ENCODE peak calls at places on chromosomes 7 and 10, in six cellular contexts. N is left cardiac atrium, V is psoas muscle, B is KG1, S is GM12865, D is B cell. Y is an unnamed sample.

GRCh38 chr7:113283861-113284260 is 165.5 kb upstream of the SMIM30 start:
- DNase-seq in D (no peak), B (no peak), N (no peak), V (no peak), S (no peak), Y (no peak)

GRCh38 chr10:70715853-70716795 is 43.8 kb downstream of the ADAMTS14 start:
- DNase-seq in V (no peak), S (no peak), D (no peak), N (no peak), B (no peak), Y (no peak)

GRCh38 chr7:77409739-77410545 is 6.2 kb downstream of the GSAP start:
- DNase-seq in V (no peak), N (no peak), S (no peak), B (no peak), D (no peak), Y (no peak)

GRCh38 chr7:133484135-133484534 is 231.3 kb downstream of the EXOC4 start:
- DNase-seq in B (no peak), D (no peak), V (no peak), N (no peak), S (no peak), Y (no peak)

GRCh38 chr10:6721964-6722615 is 142.0 kb upstream of the PRKCQ start:
- DNase-seq in B (no peak), N (no peak), S (no peak), D (no peak), V (no peak), Y (no peak)

GRCh38 chr7:8389898-8390642 is 43.3 kb upstream of the NXPH1 start:
- DNase-seq in N (no peak), V (peak; percentile 47), D (no peak), B (no peak), S (peak; percentile 23), Y (peak; percentile 81)

GRCh38 chr7:148503900-148504487 is 86.6 kb upstream of the C7orf33 start:
- DNase-seq in B (no peak), V (no peak), D (peak; percentile 54), N (no peak), S (peak; percentile 56), Y (no peak)

GRCh38 chr7:21030237-21030636 is 243.6 kb upstream of the SP8 start:
- DNase-seq in V (no peak), D (no peak), N (no peak), S (no peak), B (no peak), Y (no peak)

GRCh38 chr7:78055579-78055978 is 257.0 kb downstream of the PHTF2 start:
- DNase-seq in S (no peak), N (no peak), D (no peak), B (no peak), V (no peak), Y (no peak)

GRCh38 chr7:148924011-148924410 is 39.9 kb upstream of the EZH2 start:
- DNase-seq in S (no peak), D (no peak), N (no peak), V (no peak), B (no peak), Y (no peak)

GRCh38 chr7:137881607-137882260 is 35.0 kb upstream of the DGKI start:
- DNase-seq in D (no peak), B (no peak), N (no peak), S (no peak), V (no peak), Y (no peak)

GRCh38 chr7:68613405-68613804 is 984.9 kb upstream of the AUTS2 start:
- DNase-seq in S (no peak), V (no peak), B (no peak), N (no peak), D (no peak), Y (no peak)

GRCh38 chr7:16323313-16323712 is 98.0 kb downstream of the CRPPA start:
- DNase-seq in V (no peak), S (no peak), D (no peak), N (no peak), B (no peak), Y (no peak)

GRCh38 chr7:140283472-140283871 is 106.7 kb upstream of the KDM7A start:
- DNase-seq in V (no peak), D (no peak), B (no peak), S (no peak), N (no peak), Y (no peak)